ENCODE peak calls at places on chromosomes 11 and 22, in ten cellular contexts. J is endothelial cell of umbilical vein; X is adrenal gland; E is right lobe of liver; S is AG04450; K is psoas muscle; Y is uterus; P is neural progenitor cell; M is CD8-positive, alpha-beta T cell; L is tibial artery. R is an unnamed sample.

GRCh38 chr11:108117746-108118371 is 3.5 kb upstream of the ACAT1 start:
- DNase-seq in E (no peak), P (peak), J (peak), X (no peak), Y (no peak), L (no peak), K (no peak), S (peak), M (no peak), R (no peak)

GRCh38 chr22:17119481-17120202 is 1.5 kb downstream of the TMEM121B start:
- DNase-seq in S (no peak), E (no peak), K (peak), J (no peak), P (peak), L (no peak), Y (no peak), X (no peak), M (no peak), R (no peak)

GRCh38 chr11:119470316-119471266 is 47.6 kb upstream of the THY1 start:
- DNase-seq in S (peak), K (no peak), P (no peak), X (no peak), E (peak), L (peak), Y (no peak), J (no peak), M (no peak), R (peak)

GRCh38 chr22:35684270-35684700 is 33.4 kb upstream of the APOL5 start:
- DNase-seq in M (no peak), L (no peak), E (no peak), X (peak), J (peak), P (peak), S (no peak), K (no peak), Y (no peak), R (peak)

GRCh38 chr11:124753624-124754023 is 1.6 kb upstream of the VSIG2 start:
- DNase-seq in Y (no peak), X (no peak), E (no peak), L (no peak), J (no peak), P (no peak), K (no peak), M (no peak), S (no peak), R (no peak)

GRCh38 chr11:70089631-70090030 is 11.5 kb downstream of the ANO1 start:
- DNase-seq in S (no peak), J (no peak), M (no peak), E (no peak), K (no peak), P (no peak), X (no peak), L (no peak), Y (no peak), R (no peak)

GRCh38 chr11:122628691-122629555 is 26.6 kb upstream of the UBASH3B start:
- DNase-seq in S (peak), J (peak), Y (peak), M (peak), P (peak), L (peak), X (peak), E (peak), K (peak), R (peak)

GRCh38 chr22:32329202-32329645 is 28.4 kb upstream of the RFPL3 start:
- DNase-seq in S (no peak), M (peak), K (no peak), L (no peak), J (no peak), Y (no peak), X (no peak), P (no peak), E (peak), R (no peak)

GRCh38 chr22:45429424-45429823 is 15.9 kb downstream of the RIBC2 start:
- DNase-seq in J (no peak), X (no peak), S (no peak), M (no peak), Y (peak), P (no peak), L (peak), E (no peak), K (peak), R (no peak)

GRCh38 chr11:64724863-64725535 is 2.0 kb upstream of the NRXN2 start:
- DNase-seq in M (no peak), P (no peak), L (no peak), Y (no peak), X (no peak), K (no peak), S (no peak), J (no peak), E (peak), R (no peak)

GRCh38 chr11:74687237-74688005 is 43.8 kb downstream of the CHRDL2 start:
- DNase-seq in S (no peak), X (no peak), E (no peak), P (no peak), M (no peak), J (no peak), K (peak), Y (peak), L (no peak), R (no peak)

GRCh38 chr11:24511518-24511917 is 14.7 kb downstream of the LUZP2 start:
- DNase-seq in K (no peak), M (no peak), L (no peak), S (no peak), P (no peak), X (no peak), Y (no peak), E (no peak), J (no peak), R (no peak)

GRCh38 chr22:19110064-19110458 is 12.2 kb downstream of the DGCR2 start:
- DNase-seq in L (no peak), Y (no peak), E (no peak), X (no peak), K (no peak), S (no peak), M (no peak), J (no peak), P (peak), R (no peak)

GRCh38 chr22:29726512-29727247 is 6.9 kb downstream of the CABP7 start:
- DNase-seq in P (no peak), M (no peak), X (peak), K (no peak), E (no peak), L (no peak), S (no peak), J (no peak), Y (no peak), R (no peak)

GRCh38 chr11:62264004-62264403 is 6.0 kb upstream of the SCGB2A2 start:
- DNase-seq in M (no peak), S (no peak), P (no peak), X (no peak), Y (no peak), J (peak), E (no peak), K (no peak), L (no peak), R (no peak)

GRCh38 chr11:123390146-123390545 is 39.9 kb upstream of the GRAMD1B start:
- DNase-seq in P (no peak), E (no peak), M (no peak), S (no peak), K (no peak), L (no peak), Y (no peak), X (no peak), J (no peak), R (no peak)

GRCh38 chr11:111019931-111020381 is 225.6 kb upstream of the POU2AF2 start:
- DNase-seq in K (no peak), S (no peak), X (no peak), E (peak), J (no peak), P (no peak), L (no peak), Y (no peak), M (no peak), R (no peak)

GRCh38 chr11:119684361-119685072 is 44.5 kb downstream of the NECTIN1 start:
- DNase-seq in S (peak), K (no peak), J (peak), Y (no peak), E (no peak), L (no peak), X (peak), M (no peak), P (no peak), R (peak)

GRCh38 chr11:101880208-101880607 is 34.6 kb upstream of the CEP126 start:
- DNase-seq in J (peak), P (peak), S (no peak), M (no peak), K (no peak), X (no peak), L (no peak), Y (no peak), E (no peak), R (peak)

GRCh38 chr22:32042924-32043323 is at the start of gene SLC5A1:
- DNase-seq in M (no peak), J (no peak), S (no peak), K (no peak), X (no peak), Y (no peak), P (no peak), E (peak), L (no peak), R (no peak)

GRCh38 chr11:66032962-66033735 is 6.9 kb upstream of the CATSPER1 start:
- DNase-seq in P (no peak), K (no peak), M (no peak), X (no peak), L (no peak), E (no peak), Y (no peak), S (no peak), J (no peak), R (no peak)

GRCh38 chr22:29780781-29781676 is 13.9 kb downstream of the UQCR10 start:
- DNase-seq in K (no peak), P (no peak), E (no peak), M (no peak), X (no peak), Y (peak), L (no peak), S (peak), J (no peak), R (peak)

GRCh38 chr11:120343429-120343828 is 7.2 kb downstream of the ARHGEF12 start:
- DNase-seq in L (peak), K (no peak), E (no peak), X (no peak), P (no peak), J (no peak), S (no peak), M (no peak), Y (no peak), R (no peak)

GRCh38 chr11:9663699-9664275 is at the start of gene SWAP70:
- DNase-seq in J (peak), P (peak), Y (peak), L (peak), X (peak), M (peak), E (peak), K (peak), S (peak), R (peak)

GRCh38 chr11:1150769-1151365 is 6.9 kb upstream of the MUC5AC start:
- DNase-seq in Y (no peak), L (peak), P (no peak), E (peak), X (no peak), M (no peak), J (peak), K (no peak), S (no peak), R (peak)

DNA sequence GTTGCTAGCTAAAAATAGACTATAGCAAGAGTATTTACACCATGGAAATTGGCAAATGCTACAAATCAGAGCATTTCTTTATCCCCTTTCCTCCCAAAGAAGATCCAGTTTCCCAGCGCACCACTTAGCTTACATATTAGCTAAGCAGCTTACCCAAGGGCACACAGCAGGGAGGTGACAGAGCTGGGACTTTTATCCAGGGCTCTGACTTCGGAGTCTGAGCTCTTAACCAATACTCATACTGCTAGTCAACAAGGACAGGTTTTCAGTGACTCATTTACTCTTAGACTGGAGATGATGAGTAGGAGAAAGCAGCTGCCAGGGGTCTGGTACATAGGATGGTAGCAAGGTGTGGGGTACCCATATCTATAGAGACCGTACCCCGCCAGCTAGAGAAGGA is 38.4 kb downstream of the NAV2 start:
- DNase-seq in S (no peak), X (no peak), M (no peak), L (no peak), Y (no peak), K (no peak), E (no peak), P (no peak), J (no peak), R (no peak)
- TF ChIP-seq CTCF in S (no peak), X (no peak), M (no peak), L (no peak), Y (no peak), K (no peak), E (no peak), P (no peak), J (no peak), R (no peak)

GRCh38 chr22:22467112-22467511 is 41.4 kb downstream of the ZNF280B start:
- DNase-seq in S (no peak), L (no peak), J (no peak), M (no peak), Y (no peak), P (no peak), K (no peak), E (no peak), X (no peak), R (no peak)

GRCh38 chr22:22464541-22465054 is 43.9 kb downstream of the ZNF280B start:
- DNase-seq in L (no peak), E (no peak), J (no peak), P (no peak), Y (no peak), X (no peak), K (no peak), M (no peak), S (no peak), R (no peak)

GRCh38 chr22:22465094-22465602 is 43.4 kb downstream of the ZNF280B start:
- DNase-seq in K (no peak), J (no peak), E (no peak), X (no peak), Y (no peak), M (no peak), L (no peak), P (no peak), S (no peak), R (no peak)

GRCh38 chr22:22463855-22464540 is 44.5 kb downstream of the ZNF280B start:
- DNase-seq in M (peak), Y (no peak), K (no peak), L (no peak), X (peak), E (peak), P (peak), S (peak), J (peak), R (peak)

GRCh38 chr22:22465782-22466181 is 42.8 kb downstream of the ZNF280B start:
- DNase-seq in X (no peak), P (no peak), K (no peak), M (no peak), E (no peak), S (no peak), L (no peak), J (no peak), Y (no peak), R (no peak)
- H3K4me3 ChIP-seq in X (no peak), P (no peak), K (no peak), M (no peak), E (no peak), S (no peak), L (no peak), J (no peak), Y (no peak), R (no peak)

DNA sequence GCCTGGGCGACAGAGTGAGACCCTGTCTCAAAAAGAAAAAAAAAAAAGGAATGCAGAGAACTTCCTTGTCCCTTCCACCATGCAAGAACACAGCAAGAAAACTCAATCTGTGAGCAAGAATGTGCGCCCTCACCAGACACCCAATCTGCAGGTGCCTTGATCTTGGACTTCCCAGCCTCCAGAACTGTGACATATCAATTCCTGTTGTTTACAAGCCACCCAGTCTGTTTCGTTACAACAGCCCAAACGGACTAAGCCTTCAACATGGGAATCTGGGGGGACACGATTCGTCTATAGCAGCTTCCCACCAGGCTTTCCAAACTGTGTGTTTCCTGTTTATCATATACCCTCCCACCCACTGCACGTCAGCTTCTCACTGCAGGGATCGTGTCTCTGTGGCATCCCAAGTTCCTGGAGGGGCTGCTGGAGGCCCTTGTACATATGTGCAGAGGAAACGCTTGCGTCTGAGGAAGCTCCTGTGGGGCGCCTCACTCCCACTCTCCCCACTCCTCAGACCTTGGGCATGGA is 11.0 kb upstream of the PSMC3 start:
- DNase-seq in L (no peak), J (no peak), M (no peak), P (no peak), S (no peak), E (no peak), Y (no peak), X (no peak), K (no peak), R (no peak)
- H3K27ac ChIP-seq in L (no peak), J (no peak), M (no peak), P (no peak), S (no peak), E (peak), Y (no peak), X (peak), K (peak), R (no peak)

GRCh38 chr22:26646158-26646557 is 11.2 kb upstream of the MIAT start:
- DNase-seq in M (no peak), L (no peak), P (no peak), E (no peak), J (no peak), X (no peak), Y (no peak), S (no peak), K (no peak), R (peak)

GRCh38 chr22:26643368-26644100 is 13.9 kb upstream of the MIAT start:
- DNase-seq in Y (no peak), S (no peak), L (no peak), E (no peak), X (no peak), P (no peak), J (no peak), K (no peak), M (no peak), R (no peak)

GRCh38 chr22:26648011-26648497 is 9.3 kb upstream of the MIAT start:
- DNase-seq in E (no peak), K (no peak), S (no peak), L (no peak), X (no peak), M (peak), J (no peak), P (peak), Y (no peak), R (no peak)

DNA sequence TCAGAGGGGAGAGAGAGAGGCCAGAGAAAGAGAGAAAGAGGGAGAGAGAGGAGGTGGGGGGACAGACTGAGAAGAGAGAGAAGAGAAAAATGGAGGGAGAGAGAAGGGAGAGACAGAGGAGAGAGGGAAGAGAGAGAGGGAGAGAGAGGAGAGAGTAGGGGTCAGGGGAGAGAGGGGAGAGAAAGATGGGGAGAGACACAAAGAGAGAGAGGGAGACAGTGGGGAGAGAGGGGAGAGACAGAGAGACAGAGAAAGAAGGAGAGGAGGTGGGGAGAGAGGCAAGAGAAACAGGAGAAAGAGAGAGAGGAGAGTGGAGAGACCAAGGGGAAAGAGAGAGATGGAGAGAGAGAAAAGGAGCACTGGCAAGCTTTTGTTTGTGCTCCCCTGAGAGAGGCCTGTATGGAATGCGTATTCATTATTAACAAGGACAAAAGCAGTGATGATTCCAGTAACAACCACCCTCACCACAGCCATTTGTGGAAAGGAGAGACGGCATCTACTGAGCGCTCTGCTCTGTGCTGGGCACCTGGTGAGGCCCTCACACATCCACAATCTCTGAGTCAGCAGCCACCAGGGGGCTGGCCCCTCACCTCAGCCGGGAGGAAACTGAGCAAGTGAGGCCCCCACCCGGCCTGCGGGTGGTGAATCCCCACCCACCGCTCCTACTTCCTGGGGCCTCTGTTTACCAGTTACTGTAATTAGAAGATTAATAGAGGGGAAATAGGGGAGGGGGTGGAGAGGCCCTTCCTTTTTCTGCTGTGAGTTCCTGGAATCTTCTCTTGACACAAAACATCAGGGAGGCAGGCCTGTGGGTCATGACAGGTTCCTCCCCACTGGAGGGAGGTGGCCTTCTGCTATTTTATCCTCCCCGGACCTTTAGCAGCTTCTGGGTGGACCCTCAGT is 14.7 kb upstream of the MIAT start:
- DNase-seq in E (no peak), S (no peak), Y (no peak), P (peak), X (no peak), J (no peak), K (no peak), M (peak), L (no peak), R (no peak)
- TF ChIP-seq CTCF in E (no peak), S (no peak), Y (no peak), P (peak), X (no peak), J (no peak), K (no peak), M (peak), L (no peak), R (peak)

DNA sequence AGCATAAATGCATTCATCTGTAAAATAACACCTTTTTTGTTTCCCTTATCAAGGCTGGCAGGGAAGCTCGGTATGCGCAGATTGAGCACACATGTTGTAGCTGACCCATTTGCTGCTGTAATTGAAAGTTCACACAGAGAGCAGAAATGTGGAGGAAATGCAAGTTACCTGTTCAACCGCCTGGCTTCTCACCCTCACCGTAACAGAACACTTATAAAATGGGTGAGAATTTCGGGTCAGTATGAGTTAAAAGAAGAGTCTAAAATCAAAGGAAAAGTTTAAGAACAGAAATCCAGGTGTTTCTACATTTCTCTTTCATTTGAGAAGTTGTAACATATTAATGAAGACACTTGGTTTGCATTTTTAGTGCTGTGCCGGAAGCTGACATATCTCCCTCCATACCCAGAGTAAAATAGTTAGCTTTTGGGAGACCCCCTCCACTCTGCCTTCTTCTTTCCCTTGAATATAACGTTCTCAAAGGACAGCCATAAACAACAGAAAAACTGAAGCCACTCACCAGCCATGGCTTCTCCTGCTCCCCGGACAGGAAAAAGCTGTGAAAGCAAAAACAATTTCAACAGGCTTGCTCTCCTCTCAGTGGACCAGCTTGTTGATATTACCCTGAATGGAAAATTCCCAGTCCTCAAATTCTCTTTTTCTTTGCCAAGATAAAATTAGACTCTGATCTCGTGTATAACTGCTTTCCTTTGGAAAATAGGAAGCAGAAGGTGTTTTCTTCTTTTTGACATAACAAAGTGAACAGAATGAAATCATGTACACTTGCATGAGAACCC is at the start of gene CASP12:
- DNase-seq in L (no peak), K (no peak), P (no peak), J (peak), X (no peak), Y (no peak), M (no peak), E (no peak), S (no peak), R (peak)
- H3K4me3 ChIP-seq in L (peak), K (peak), P (no peak), J (no peak), X (no peak), Y (peak), M (no peak), E (no peak), S (no peak), R (no peak)

R was measured in brain microvascular endothelial cell.